ENCODE peak calls at places on chromosomes 11 and 22, in ten cellular contexts. M is OCI-M1; H is kidney; Z is activated naive CD8-positive, alpha-beta T cell treated with anti-CD3 and anti-CD28 coated beads, Interleukin-2, amount 50 U/mL, for 24 hours; N is GM12891; I is stomach; L is thyroid gland; Y is fibroblast of pulmonary artery; A is GM13976; B is HCT116. G is an unnamed sample.

GRCh38 chr11:1931791-1932480 is 12.4 kb downstream of the TNNT3 start:
- DNase-seq in M (no peak), H (peak), Z (no peak), N (no peak), I (no peak), L (no peak), Y (no peak), A (no peak), B (no peak), G (peak)

GRCh38 chr22:20552450-20552894 is 45.1 kb downstream of the MED15 start:
- DNase-seq in M (no peak), H (peak), Z (no peak), N (no peak), I (peak), L (peak), Y (peak), A (no peak), B (no peak), G (peak)

GRCh38 chr11:29093416-29093815 is 923.4 kb downstream of the KCNA4 start:
- DNase-seq in M (no peak), H (no peak), Z (no peak), N (no peak), I (no peak), L (no peak), Y (peak), A (no peak), B (no peak), G (no peak)

GRCh38 chr11:46238967-46239800 is 38.3 kb upstream of the CREB3L1 start:
- DNase-seq in M (peak), H (peak), Z (peak), N (peak), I (peak), L (peak), Y (peak), A (peak), B (peak), G (peak)

GRCh38 chr22:36277482-36278291 is 24.8 kb downstream of the APOL1 start:
- DNase-seq in M (peak), H (no peak), Z (peak), N (peak), I (peak), L (peak), Y (peak), A (peak), B (peak), G (peak)

GRCh38 chr11:17575431-17576425 is 28.7 kb downstream of the OTOG start:
- DNase-seq in M (no peak), H (peak), Z (no peak), N (no peak), I (peak), L (no peak), Y (no peak), A (no peak), B (no peak), G (no peak)

GRCh38 chr11:46913484-46913883 is 4.9 kb downstream of the LRP4 start:
- DNase-seq in M (no peak), H (no peak), Z (no peak), N (no peak), I (no peak), L (no peak), Y (no peak), A (no peak), B (no peak), G (no peak)

GRCh38 chr11:60498853-60499252 is 6.3 kb downstream of the MS4A12 start:
- DNase-seq in M (no peak), H (no peak), Z (no peak), N (no peak), I (no peak), L (peak), Y (no peak), A (no peak), B (no peak), G (no peak)

G was measured in posterior vena cava.